ENCODE peak calls at places on chromosomes 12 and 14, in seven cellular contexts. B is naive B cell, V is Calu3, X is fibroblast of lung, P is H7, L is fibroblast of pulmonary artery, G is adipocyte. I is an unnamed sample.

GRCh38 chr12:96906498-96906848 is 584 bp upstream of the NEDD1 start:
- DNase-seq in B (no peak), V (no peak), X (no peak), P (no peak), L (no peak), G (no peak), I (no peak)

GRCh38 chr12:104094284-104094683 is 30.0 kb downstream of the HCFC2 start:
- DNase-seq in B (no peak), V (no peak), X (peak; percentile 32), P (no peak), L (no peak), G (peak; percentile 69), I (no peak)

GRCh38 chr12:93177208-93178153 is 200.2 kb upstream of the NUDT4 start:
- DNase-seq in B (no peak), V (no peak), X (peak; percentile 65), P (no peak), L (peak; percentile 74), G (no peak), I (no peak)

GRCh38 chr14:64938972-64939816 is 3.4 kb downstream of the GPX2 start:
- DNase-seq in B (no peak), V (no peak), X (no peak), P (no peak), L (no peak), G (no peak), I (no peak)

GRCh38 chr12:123126294-123127144 is 24.4 kb downstream of the PITPNM2 start:
- DNase-seq in B (no peak), V (peak; percentile 48), X (peak; percentile 99), P (peak; percentile 49), L (peak; percentile 98), G (peak; percentile 95), I (no peak)

GRCh38 chr12:19338405-19338804 is 100.9 kb upstream of the AEBP2 start:
- DNase-seq in B (no peak), V (no peak), X (peak; percentile 13), P (no peak), L (peak; percentile 3), G (no peak), I (no peak)

GRCh38 chr12:108852674-108853073 is 4.7 kb downstream of the SSH1 start:
- DNase-seq in B (no peak), V (no peak), X (peak; percentile 48), P (no peak), L (peak; percentile 78), G (no peak), I (no peak)

GRCh38 chr14:72237722-72238666 is 305.8 kb downstream of the RGS6 start:
- DNase-seq in B (peak; percentile 0), V (no peak), X (no peak), P (no peak), L (no peak), G (no peak), I (no peak)

GRCh38 chr12:88255847-88256246 is 113.7 kb downstream of the TMTC3 start:
- DNase-seq in B (no peak), V (no peak), X (no peak), P (no peak), L (no peak), G (no peak), I (no peak)

GRCh38 chr12:89733579-89734201 is 25.1 kb upstream of the ATP2B1 start:
- DNase-seq in B (no peak), V (no peak), X (peak; percentile 96), P (no peak), L (peak; percentile 88), G (peak; percentile 89), I (no peak)

GRCh38 chr12:76029982-76030377 is 1.6 kb downstream of the PHLDA1 start:
- DNase-seq in B (no peak), V (peak; percentile 38), X (peak; percentile 42), P (peak; percentile 59), L (peak; percentile 74), G (peak; percentile 55), I (no peak)

GRCh38 chr12:7512528-7512927 is 9.0 kb upstream of the CD163 start:
- DNase-seq in B (no peak), V (peak; percentile 40), X (peak; percentile 53), P (no peak), L (peak; percentile 46), G (peak; percentile 94), I (no peak)

GRCh38 chr14:67987596-67987995 is 168.0 kb downstream of the RAD51B start:
- DNase-seq in B (no peak), V (no peak), X (peak; percentile 99), P (no peak), L (peak; percentile 89), G (peak; percentile 82), I (no peak)

GRCh38 chr12:99486277-99486676 is 161.3 kb upstream of the GARIN6 start:
- DNase-seq in B (no peak), V (no peak), X (no peak), P (no peak), L (no peak), G (no peak), I (no peak)

GRCh38 chr14:104891121-104891551 is 26.1 kb downstream of the CEP170B start:
- DNase-seq in B (no peak), V (no peak), X (no peak), P (no peak), L (no peak), G (no peak), I (peak; percentile 3)

GRCh38 chr14:101823511-101824120 is 62.1 kb downstream of the PPP2R5C start:
- DNase-seq in B (no peak), V (no peak), X (peak; percentile 22), P (no peak), L (no peak), G (no peak), I (peak; percentile 76)

GRCh38 chr12:124171231-124171985 is 123.5 kb upstream of the RFLNA start:
- DNase-seq in B (no peak), V (no peak), X (no peak), P (no peak), L (no peak), G (no peak), I (no peak)

GRCh38 chr12:75478395-75478794 is 2.2 kb upstream of the GLIPR1 start:
- DNase-seq in B (peak; percentile 63), V (no peak), X (peak; percentile 60), P (no peak), L (peak; percentile 80), G (peak; percentile 72), I (no peak)

I was measured in NAMALWA.